ENCODE peak calls at places on chromosomes 6 and 20, in five cellular contexts. Z is GM12878, P is astrocyte of the spinal cord, R is upper lobe of right lung, T is HCT116. V is an unnamed sample.

GRCh38 chr6:113596907-113597583 is 260.1 kb upstream of the MARCKS start:
- DNase-seq in T (no peak), Z (no peak), P (peak; percentile 64), R (no peak), V (no peak)

GRCh38 chr6:36933102-36933501 is 21.4 kb upstream of the PI16 start:
- DNase-seq in R (no peak), T (no peak), P (no peak), Z (no peak), V (no peak)

GRCh38 chr6:41023114-41023513 is 15.9 kb downstream of the UNC5CL start:
- DNase-seq in T (no peak), P (no peak), R (no peak), Z (no peak), V (no peak)

GRCh38 chr6:52697903-52698302 is 27.0 kb downstream of the TMEM14A start:
- DNase-seq in R (no peak), P (no peak), Z (no peak), T (no peak), V (no peak)

GRCh38 chr20:35515949-35516645 is 13.4 kb downstream of the C20orf173 start:
- DNase-seq in T (peak; percentile 44), Z (no peak), R (no peak), P (peak; percentile 81), V (no peak)

GRCh38 chr6:134714679-134715078 is 235.2 kb downstream of the ALDH8A1 start:
- DNase-seq in T (no peak), P (peak; percentile 34), Z (no peak), R (peak; percentile 92), V (no peak)

GRCh38 chr6:54860739-54861138 is 14.2 kb downstream of the FAM83B start:
- DNase-seq in Z (no peak), R (no peak), P (peak; percentile 72), T (peak; percentile 48), V (no peak)

GRCh38 chr20:57911512-57912226 is 201.9 kb upstream of the PMEPA1 start:
- DNase-seq in P (no peak), T (no peak), R (peak; percentile 8), Z (no peak), V (no peak)

GRCh38 chr20:2536562-2536986 is at the start of gene TMC2:
- DNase-seq in T (no peak), P (no peak), R (no peak), Z (no peak), V (no peak)

GRCh38 chr20:50931048-50931305 is 260 bp downstream of the ADNP start:
- DNase-seq in T (no peak), R (no peak), P (no peak), Z (no peak), V (peak; percentile 79)

GRCh38 chr6:119608994-119609393 is 259.4 kb upstream of the MAN1A1 start:
- DNase-seq in Z (no peak), P (no peak), R (no peak), T (no peak), V (no peak)

GRCh38 chr6:149248688-149249369 is 68.7 kb upstream of the TAB2 start:
- DNase-seq in R (no peak), T (peak; percentile 21), P (no peak), Z (no peak), V (no peak)

GRCh38 chr20:13788167-13788834 is 3.5 kb downstream of the NDUFAF5 start:
- DNase-seq in R (no peak), P (peak; percentile 70), Z (peak; percentile 21), T (peak; percentile 65), V (peak; percentile 66)

GRCh38 chr6:29617782-29618557 is 15.0 kb downstream of the GABBR1 start:
- DNase-seq in T (no peak), R (no peak), P (no peak), Z (no peak), V (no peak)

GRCh38 chr6:101202975-101203374 is 190.5 kb upstream of the GRIK2 start:
- DNase-seq in P (no peak), R (no peak), Z (no peak), T (no peak), V (no peak)

GRCh38 chr6:7726416-7727149 is 684 bp downstream of the BMP6 start:
- DNase-seq in P (no peak), R (no peak), Z (no peak), T (no peak), V (peak; percentile 61)

GRCh38 chr6:134291156-134291555 is 26.8 kb downstream of the SGK1 start:
- DNase-seq in R (no peak), Z (no peak), P (no peak), T (no peak), V (no peak)

GRCh38 chr6:2733324-2733723 is 17.4 kb downstream of the MYLK4 start:
- DNase-seq in P (no peak), Z (peak; percentile 84), T (no peak), R (peak; percentile 80), V (peak; percentile 77)

GRCh38 chr6:43491750-43492661 is 14.6 kb downstream of the TJAP1 start:
- DNase-seq in T (no peak), Z (no peak), P (peak; percentile 77), R (peak; percentile 84), V (no peak)

GRCh38 chr6:101779051-101779844 is 385.7 kb downstream of the GRIK2 start:
- DNase-seq in R (no peak), P (no peak), T (no peak), Z (no peak), V (no peak)

GRCh38 chr6:117908246-117909107 is 1.4 kb downstream of the SLC35F1 start:
- DNase-seq in R (no peak), P (no peak), T (no peak), Z (no peak), V (no peak)

GRCh38 chr6:37134622-37135191 is 35.2 kb upstream of the PIM1 start:
- DNase-seq in R (no peak), T (peak; percentile 79), Z (no peak), P (peak; percentile 93), V (no peak)

GRCh38 chr20:25220810-25221591 is 25.5 kb downstream of the ENTPD6 start:
- DNase-seq in Z (no peak), T (no peak), P (no peak), R (no peak), V (no peak)

GRCh38 chr6:43978473-43979360 is 148.5 kb downstream of the MRPL14 start:
- DNase-seq in R (no peak), P (no peak), T (no peak), Z (no peak), V (no peak)

GRCh38 chr6:161050134-161050765 is 58.7 kb downstream of the MAP3K4 start:
- DNase-seq in P (no peak), T (no peak), R (no peak), Z (no peak), V (no peak)

GRCh38 chr20:21262812-21263211 is 40.3 kb upstream of the XRN2 start:
- DNase-seq in P (no peak), Z (no peak), T (no peak), R (no peak), V (no peak)

GRCh38 chr6:13398421-13398994 is 70.2 kb upstream of the TBC1D7 start:
- DNase-seq in R (no peak), P (no peak), T (no peak), Z (no peak), V (no peak)
- TF ChIP-seq CTCF in R (no peak), P (no peak), T (no peak), Z (no peak), V (no peak)

GRCh38 chr20:37519508-37520416 is 1.3 kb upstream of the NNAT start:
- DNase-seq in R (no peak), Z (no peak), P (peak; percentile 42), T (no peak), V (no peak)
- TF ChIP-seq CTCF in R (peak; percentile 7), Z (no peak), P (no peak), T (no peak), V (no peak)

GRCh38 chr6:150636808-150637207 is 37.1 kb downstream of the PLEKHG1 start:
- DNase-seq in P (no peak), R (no peak), Z (peak; percentile 62), T (no peak), V (no peak)
- TF ChIP-seq CTCF in P (no peak), R (no peak), Z (no peak), T (no peak), V (no peak)

DNA sequence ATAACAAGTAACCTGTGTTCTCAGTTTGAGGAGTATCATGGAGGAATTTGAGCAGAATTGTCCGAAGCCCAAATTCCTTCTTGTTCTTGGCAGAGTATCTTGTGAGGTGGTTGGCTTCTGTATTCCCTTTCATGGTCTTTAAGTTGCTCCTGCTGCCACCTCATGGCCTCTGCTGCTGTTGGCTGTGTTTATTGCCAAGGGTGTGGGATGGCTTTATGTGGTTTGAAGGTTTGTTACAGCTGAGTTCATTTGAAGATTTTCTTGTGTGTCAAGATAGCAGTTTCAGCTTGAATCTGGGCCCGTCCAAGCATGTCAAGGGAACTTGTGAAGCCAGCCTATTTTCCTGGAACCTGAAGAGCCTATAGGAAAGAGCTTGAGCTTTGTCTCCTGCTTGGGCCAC is 20.2 kb upstream of the TTK start:
- DNase-seq in P (peak; percentile 64), Z (no peak), T (peak; percentile 16), R (no peak), V (no peak)
- TF ChIP-seq CTCF in P (peak; percentile 10), Z (no peak), T (no peak), R (no peak), V (no peak)

GRCh38 chr6:143490775-143491174 is 20.7 kb downstream of the FUCA2 start:
- DNase-seq in P (no peak), R (no peak), Z (no peak), T (no peak), V (no peak)

GRCh38 chr6:143485967-143486366 is 25.6 kb downstream of the FUCA2 start:
- DNase-seq in T (no peak), P (no peak), Z (no peak), R (no peak), V (no peak)

GRCh38 chr6:143486752-143487151 is 24.8 kb downstream of the FUCA2 start:
- DNase-seq in Z (no peak), P (no peak), T (no peak), R (no peak), V (no peak)

DNA sequence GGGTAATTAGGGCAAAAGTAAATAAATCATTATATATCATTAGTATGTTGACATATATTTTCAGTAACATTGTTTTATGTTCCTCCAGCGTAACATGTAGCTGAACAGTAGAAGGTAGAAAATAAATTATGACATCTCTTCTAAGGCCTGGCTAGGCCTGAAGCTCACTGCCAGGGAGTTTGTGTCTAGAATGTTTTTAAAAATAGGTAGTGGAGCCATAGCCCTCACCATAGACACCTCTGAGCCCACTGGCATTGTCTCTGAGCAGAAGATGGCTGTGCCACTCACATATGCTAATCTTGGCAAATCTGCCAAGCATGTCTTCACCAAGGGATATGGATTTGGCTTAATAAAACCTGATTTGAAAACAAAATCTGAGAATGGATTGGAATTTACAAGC is 21.3 kb downstream of the FUCA2 start:
- DNase-seq in P (no peak), Z (no peak), T (no peak), R (no peak), V (no peak)
- TF ChIP-seq CTCF in P (no peak), Z (no peak), T (no peak), R (no peak), V (no peak)

DNA sequence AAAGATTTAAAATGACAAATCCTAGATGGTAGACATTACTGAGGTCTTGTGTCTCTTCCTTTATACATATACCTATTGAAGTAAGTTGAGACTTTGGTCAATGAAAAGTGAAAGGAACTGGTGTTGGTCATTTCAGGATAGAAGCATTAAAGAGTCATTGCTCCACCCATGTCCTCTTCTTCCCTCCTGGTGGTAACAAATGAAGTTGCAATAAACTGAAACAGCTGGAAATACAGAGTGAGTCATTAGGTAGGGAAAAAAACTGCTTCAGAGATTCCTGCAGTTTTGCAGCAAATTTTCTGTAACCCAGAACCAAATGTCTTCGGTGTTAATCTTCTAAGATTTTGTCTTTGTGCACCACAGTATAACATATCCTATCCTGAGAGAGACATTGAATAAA is 447.9 kb downstream of the EYS start:
- DNase-seq in Z (no peak), P (peak; percentile 69), R (no peak), T (no peak), V (no peak)
- TF ChIP-seq CTCF in Z (no peak), P (peak; percentile 43), R (no peak), T (no peak), V (no peak)